ENCODE peak calls at places on chromosomes 1 and 21, in five cellular contexts. One of them, this sample, is unnamed.

GRCh38 chr1:211939876-211940468 is 95.4 kb downstream of the INTS7 start:
- DNase-seq in GM12878: peak
- DNase-seq in HCT116: no peak
- DNase-seq in prostate gland: no peak
- DNase-seq in suprapubic skin: no peak
- DNase-seq in this sample: peak

GRCh38 chr1:208601569-208601968 is 357.4 kb upstream of the PLXNA2 start:
- DNase-seq in GM12878: no peak
- DNase-seq in HCT116: no peak
- DNase-seq in prostate gland: no peak
- DNase-seq in suprapubic skin: no peak
- DNase-seq in this sample: no peak

GRCh38 chr1:83928396-83928795 is 70.5 kb downstream of the TTLL7 start:
- DNase-seq in GM12878: no peak
- DNase-seq in HCT116: no peak
- DNase-seq in prostate gland: no peak
- DNase-seq in suprapubic skin: no peak
- DNase-seq in this sample: no peak

GRCh38 chr1:239386453-239387303 is at the start of gene CHRM3:
- DNase-seq in GM12878: no peak
- DNase-seq in HCT116: no peak
- DNase-seq in prostate gland: peak
- DNase-seq in suprapubic skin: no peak
- DNase-seq in this sample: no peak

GRCh38 chr21:45386728-45387371 is 18.1 kb upstream of the COL18A1 start:
- DNase-seq in GM12878: no peak
- DNase-seq in HCT116: no peak
- DNase-seq in prostate gland: no peak
- DNase-seq in suprapubic skin: peak
- DNase-seq in this sample: no peak

GRCh38 chr1:238232036-238232744 is 341.5 kb upstream of the ZP4 start:
- DNase-seq in GM12878: no peak
- DNase-seq in HCT116: no peak
- DNase-seq in prostate gland: no peak
- DNase-seq in suprapubic skin: no peak
- DNase-seq in this sample: no peak

GRCh38 chr21:35375115-35375514 is 326.0 kb upstream of the RUNX1 start:
- DNase-seq in GM12878: no peak
- DNase-seq in HCT116: no peak
- DNase-seq in prostate gland: no peak
- DNase-seq in suprapubic skin: no peak
- DNase-seq in this sample: no peak

GRCh38 chr1:51297401-51298321 is 32.7 kb downstream of the TTC39A start:
- DNase-seq in GM12878: no peak
- DNase-seq in HCT116: no peak
- DNase-seq in prostate gland: no peak
- DNase-seq in suprapubic skin: no peak
- DNase-seq in this sample: no peak

GRCh38 chr1:88855986-88856385 is 35.4 kb downstream of the GTF2B start:
- DNase-seq in GM12878: no peak
- DNase-seq in HCT116: no peak
- DNase-seq in prostate gland: no peak
- DNase-seq in suprapubic skin: no peak
- DNase-seq in this sample: no peak

GRCh38 chr1:156948708-156949107 is 28.3 kb downstream of the LRRC71 start:
- DNase-seq in GM12878: no peak
- DNase-seq in HCT116: no peak
- DNase-seq in prostate gland: no peak
- DNase-seq in suprapubic skin: no peak
- DNase-seq in this sample: no peak

GRCh38 chr1:147545133-147545532 is 3.8 kb downstream of the BCL9 start:
- DNase-seq in GM12878: peak
- DNase-seq in HCT116: peak
- DNase-seq in prostate gland: peak
- DNase-seq in suprapubic skin: no peak
- DNase-seq in this sample: no peak

GRCh38 chr1:24504560-24504959 is 1.9 kb downstream of the RCAN3 start:
- DNase-seq in GM12878: no peak
- DNase-seq in HCT116: no peak
- DNase-seq in prostate gland: no peak
- DNase-seq in suprapubic skin: no peak
- DNase-seq in this sample: no peak

DNA sequence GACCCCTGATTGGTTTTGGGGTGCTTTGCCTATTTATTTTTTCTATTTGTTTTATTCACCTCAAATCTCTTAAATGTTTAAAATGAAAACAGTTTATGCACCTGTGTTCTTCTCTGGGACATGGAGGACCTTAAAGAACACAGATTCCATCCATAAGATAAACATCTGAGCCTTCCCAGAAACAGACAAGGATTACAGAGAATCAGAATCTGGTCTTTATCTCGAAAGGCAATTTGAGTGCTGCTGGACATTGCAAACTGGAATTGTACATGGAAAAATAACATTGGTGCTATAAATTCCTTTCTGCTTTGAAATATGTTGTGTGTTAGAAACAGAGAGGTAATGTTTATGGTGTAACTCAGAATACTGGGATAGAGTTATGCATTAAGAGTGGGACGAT is 6.6 kb upstream of the DDR2 start:
- DNase-seq in GM12878: no peak
- DNase-seq in HCT116: no peak
- DNase-seq in prostate gland: no peak
- DNase-seq in suprapubic skin: no peak
- DNase-seq in this sample: no peak
- TF ChIP-seq POLR2AphosphoS5 in GM12878: no peak
- TF ChIP-seq POLR2AphosphoS5 in HCT116: no peak
- TF ChIP-seq POLR2AphosphoS5 in prostate gland: no peak
- TF ChIP-seq POLR2AphosphoS5 in suprapubic skin: no peak
- TF ChIP-seq POLR2AphosphoS5 in this sample: no peak

GRCh38 chr1:68230901-68231626 is 1.3 kb downstream of the WLS start:
- DNase-seq in GM12878: no peak
- DNase-seq in HCT116: no peak
- DNase-seq in prostate gland: peak
- DNase-seq in suprapubic skin: peak
- DNase-seq in this sample: no peak

GRCh38 chr1:68229927-68230812 is 2.2 kb downstream of the WLS start:
- DNase-seq in GM12878: no peak
- DNase-seq in HCT116: no peak
- DNase-seq in prostate gland: no peak
- DNase-seq in suprapubic skin: no peak
- DNase-seq in this sample: no peak

GRCh38 chr1:68233202-68233601 is 879 bp upstream of the WLS start:
- DNase-seq in GM12878: no peak
- DNase-seq in HCT116: no peak
- DNase-seq in prostate gland: no peak
- DNase-seq in suprapubic skin: no peak
- DNase-seq in this sample: no peak

GRCh38 chr1:68232354-68233148 is at the start of gene WLS:
- DNase-seq in GM12878: no peak
- DNase-seq in HCT116: peak
- DNase-seq in prostate gland: peak
- DNase-seq in suprapubic skin: peak
- DNase-seq in this sample: no peak

GRCh38 chr1:68231627-68232303 is 558 bp downstream of the WLS start:
- DNase-seq in GM12878: no peak
- DNase-seq in HCT116: no peak
- DNase-seq in prostate gland: peak
- DNase-seq in suprapubic skin: peak
- DNase-seq in this sample: no peak
- TF ChIP-seq POLR2A in GM12878: no peak
- TF ChIP-seq POLR2A in HCT116: no peak
- TF ChIP-seq POLR2A in prostate gland: peak
- TF ChIP-seq POLR2A in suprapubic skin: no peak
- TF ChIP-seq POLR2A in this sample: no peak

GRCh38 chr1:112998592-112999235 is 42.7 kb upstream of the SLC16A1 start:
- DNase-seq in GM12878: no peak
- DNase-seq in HCT116: no peak
- DNase-seq in prostate gland: no peak
- DNase-seq in suprapubic skin: no peak
- DNase-seq in this sample: no peak

GRCh38 chr1:112992780-112993179 is 36.8 kb upstream of the SLC16A1 start:
- DNase-seq in GM12878: no peak
- DNase-seq in HCT116: no peak
- DNase-seq in prostate gland: no peak
- DNase-seq in suprapubic skin: no peak
- DNase-seq in this sample: no peak

GRCh38 chr1:112997781-112998180 is 41.8 kb upstream of the SLC16A1 start:
- DNase-seq in GM12878: no peak
- DNase-seq in HCT116: no peak
- DNase-seq in prostate gland: no peak
- DNase-seq in suprapubic skin: no peak
- DNase-seq in this sample: no peak

GRCh38 chr1:112991721-112992120 is 35.7 kb upstream of the SLC16A1 start:
- DNase-seq in GM12878: no peak
- DNase-seq in HCT116: no peak
- DNase-seq in prostate gland: no peak
- DNase-seq in suprapubic skin: no peak
- DNase-seq in this sample: no peak

DNA sequence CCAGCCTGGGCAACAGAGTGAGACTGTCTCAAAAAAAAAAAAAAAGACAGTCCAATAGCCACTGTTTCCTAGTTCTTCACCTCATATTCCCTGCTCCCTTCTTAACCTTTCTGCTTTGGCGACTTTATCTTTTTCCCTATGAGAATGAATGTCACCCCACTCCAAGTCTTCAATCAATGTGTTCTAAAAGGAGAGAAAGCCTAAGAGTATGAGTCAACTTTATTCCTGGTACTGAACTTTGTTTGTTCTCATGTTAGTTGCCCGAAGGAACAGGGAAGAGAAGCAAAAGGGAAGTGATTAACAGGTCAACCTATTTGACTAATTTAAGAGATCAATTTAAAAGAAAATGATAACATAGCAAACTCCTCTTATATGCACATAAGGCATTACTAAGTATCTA is 39.9 kb upstream of the SLC16A1 start:
- DNase-seq in GM12878: no peak
- DNase-seq in HCT116: no peak
- DNase-seq in prostate gland: no peak
- DNase-seq in suprapubic skin: no peak
- DNase-seq in this sample: no peak
- TF ChIP-seq POLR2AphosphoS5 in GM12878: no peak
- TF ChIP-seq POLR2AphosphoS5 in HCT116: no peak
- TF ChIP-seq POLR2AphosphoS5 in prostate gland: no peak
- TF ChIP-seq POLR2AphosphoS5 in suprapubic skin: no peak
- TF ChIP-seq POLR2AphosphoS5 in this sample: no peak

GRCh38 chr1:150604226-150604588 is 24.8 kb upstream of the MCL1 start:
- DNase-seq in GM12878: no peak
- DNase-seq in HCT116: no peak
- DNase-seq in prostate gland: no peak
- DNase-seq in suprapubic skin: no peak
- DNase-seq in this sample: no peak
- TF ChIP-seq POLR2A in GM12878: no peak
- TF ChIP-seq POLR2A in HCT116: no peak
- TF ChIP-seq POLR2A in prostate gland: no peak
- TF ChIP-seq POLR2A in suprapubic skin: no peak
- TF ChIP-seq POLR2A in this sample: no peak

GRCh38 chr21:25573409-25574206 is 33.7 kb downstream of the MRPL39 start:
- DNase-seq in GM12878: peak
- DNase-seq in HCT116: peak
- DNase-seq in prostate gland: no peak
- DNase-seq in suprapubic skin: no peak
- DNase-seq in this sample: no peak
- TF ChIP-seq POLR2AphosphoS5 in GM12878: peak
- TF ChIP-seq POLR2AphosphoS5 in HCT116: no peak
- TF ChIP-seq POLR2AphosphoS5 in prostate gland: peak
- TF ChIP-seq POLR2AphosphoS5 in suprapubic skin: no peak
- TF ChIP-seq POLR2AphosphoS5 in this sample: peak

GRCh38 chr1:2298685-2299673 is 70.9 kb downstream of the SKI start:
- DNase-seq in GM12878: no peak
- DNase-seq in HCT116: no peak
- DNase-seq in prostate gland: peak
- DNase-seq in suprapubic skin: no peak
- DNase-seq in this sample: no peak

GRCh38 chr1:2302292-2302925 is 74.3 kb downstream of the SKI start:
- DNase-seq in GM12878: no peak
- DNase-seq in HCT116: no peak
- DNase-seq in prostate gland: no peak
- DNase-seq in suprapubic skin: no peak
- DNase-seq in this sample: no peak

GRCh38 chr1:2301607-2302291 is 73.6 kb downstream of the SKI start:
- DNase-seq in GM12878: no peak
- DNase-seq in HCT116: no peak
- DNase-seq in prostate gland: no peak
- DNase-seq in suprapubic skin: no peak
- DNase-seq in this sample: no peak

GRCh38 chr1:2300004-2300771 is 72.1 kb downstream of the SKI start:
- DNase-seq in GM12878: peak
- DNase-seq in HCT116: no peak
- DNase-seq in prostate gland: no peak
- DNase-seq in suprapubic skin: no peak
- DNase-seq in this sample: peak

GRCh38 chr1:2300851-2301606 is 72.9 kb downstream of the SKI start:
- DNase-seq in GM12878: peak
- DNase-seq in HCT116: no peak
- DNase-seq in prostate gland: no peak
- DNase-seq in suprapubic skin: no peak
- DNase-seq in this sample: peak
- TF ChIP-seq POLR2A in GM12878: peak
- TF ChIP-seq POLR2A in HCT116: no peak
- TF ChIP-seq POLR2A in prostate gland: no peak
- TF ChIP-seq POLR2A in suprapubic skin: no peak
- TF ChIP-seq POLR2A in this sample: no peak

This sample was measured in GM12892.